ENCODE peak calls at places on chromosomes 12 and 14, in ten cellular contexts. B, K, A, Q, P, O, S, R, E and G are unnamed samples.

GRCh38 chr12:15526033-15526432 is 203.7 kb downstream of the PTPRO start:
- DNase-seq in B (no peak), K (no peak), A (no peak), Q (no peak), P (no peak), O (no peak), S (peak; percentile 17), R (no peak), E (no peak), G (no peak)

GRCh38 chr12:31363826-31364225 is 37.9 kb upstream of the SINHCAF start:
- DNase-seq in B (no peak), K (no peak), A (no peak), Q (no peak), P (no peak), O (no peak), S (no peak), R (no peak), E (no peak), G (no peak)

GRCh38 chr12:31021809-31022492 is 51.7 kb upstream of the DDX11 start:
- DNase-seq in B (no peak), K (no peak), A (no peak), Q (no peak), P (no peak), O (peak; percentile 22), S (no peak), R (no peak), E (no peak), G (no peak)

GRCh38 chr14:92382677-92383076 is 59.7 kb downstream of the SLC24A4 start:
- DNase-seq in B (peak; percentile 36), K (no peak), A (peak; percentile 55), Q (no peak), P (peak; percentile 52), O (no peak), S (peak; percentile 31), R (no peak), E (no peak), G (no peak)

GRCh38 chr12:4031703-4032291 is 158.6 kb upstream of the PARP11 start:
- DNase-seq in B (peak; percentile 68), K (no peak), A (peak; percentile 27), Q (no peak), P (no peak), O (no peak), S (no peak), R (no peak), E (no peak), G (no peak)

GRCh38 chr12:19093218-19093617 is 36.3 kb upstream of the PLEKHA5 start:
- DNase-seq in B (peak; percentile 15), K (no peak), A (no peak), Q (no peak), P (no peak), O (no peak), S (no peak), R (no peak), E (no peak), G (no peak)

GRCh38 chr14:73833530-73834257 is 17.9 kb upstream of the PTGR2 start:
- DNase-seq in B (peak; percentile 58), K (no peak), A (peak; percentile 78), Q (no peak), P (no peak), O (no peak), S (peak; percentile 74), R (no peak), E (no peak), G (no peak)

GRCh38 chr12:93742086-93742934 is 65.1 kb downstream of the CRADD start:
- DNase-seq in B (peak; percentile 83), K (peak; percentile 46), A (peak; percentile 90), Q (peak; percentile 43), P (peak; percentile 83), O (no peak), S (peak; percentile 70), R (peak; percentile 80), E (peak; percentile 82), G (peak; percentile 61)

GRCh38 chr12:41220931-41221330 is 32.8 kb downstream of the PDZRN4 start:
- DNase-seq in B (no peak), K (no peak), A (no peak), Q (no peak), P (no peak), O (no peak), S (no peak), R (no peak), E (no peak), G (no peak)

GRCh38 chr14:44914849-44915248 is 46.9 kb downstream of the KLHL28 start:
- DNase-seq in B (no peak), K (no peak), A (peak; percentile 38), Q (no peak), P (peak; percentile 74), O (no peak), S (peak; percentile 64), R (no peak), E (no peak), G (no peak)

GRCh38 chr12:65602579-65603295 is 221.5 kb upstream of the HMGA2 start:
- DNase-seq in B (peak; percentile 97), K (peak; percentile 7), A (peak; percentile 97), Q (peak; percentile 91), P (peak; percentile 85), O (peak; percentile 86), S (peak; percentile 89), R (peak; percentile 38), E (peak; percentile 79), G (peak; percentile 16)

GRCh38 chr12:105428793-105429192 is 98.3 kb downstream of the C12orf75 start:
- DNase-seq in B (peak; percentile 36), K (no peak), A (no peak), Q (no peak), P (no peak), O (no peak), S (no peak), R (no peak), E (no peak), G (no peak)

GRCh38 chr12:111596985-111597730 is 2.0 kb downstream of the ATXN2 start:
- DNase-seq in B (peak; percentile 80), K (peak; percentile 10), A (peak; percentile 78), Q (no peak), P (peak; percentile 63), O (peak; percentile 78), S (peak; percentile 78), R (peak; percentile 19), E (peak; percentile 71), G (peak; percentile 22)

GRCh38 chr14:33811731-33812130 is 139.1 kb downstream of the EGLN3 start:
- DNase-seq in B (no peak), K (no peak), A (no peak), Q (no peak), P (no peak), O (no peak), S (no peak), R (no peak), E (no peak), G (no peak)

GRCh38 chr12:2172486-2173214 is 119.9 kb downstream of the CACNA1C start:
- DNase-seq in B (no peak), K (no peak), A (no peak), Q (no peak), P (no peak), O (no peak), S (no peak), R (no peak), E (no peak), G (no peak)

GRCh38 chr14:90720336-90720735 is 95.9 kb downstream of the TTC7B start:
- DNase-seq in B (no peak), K (no peak), A (no peak), Q (no peak), P (no peak), O (no peak), S (no peak), R (no peak), E (no peak), G (no peak)

GRCh38 chr14:101183376-101184103 is 280.0 kb upstream of the RTL1 start:
- DNase-seq in B (no peak), K (no peak), A (no peak), Q (no peak), P (no peak), O (peak; percentile 69), S (peak; percentile 87), R (no peak), E (no peak), G (no peak)

GRCh38 chr14:59356298-59356697 is 108.9 kb downstream of the GPR135 start:
- DNase-seq in B (no peak), K (no peak), A (no peak), Q (no peak), P (no peak), O (no peak), S (no peak), R (no peak), E (no peak), G (no peak)

GRCh38 chr14:61628192-61628591 is 67.1 kb upstream of the HIF1A start:
- DNase-seq in B (peak; percentile 17), K (no peak), A (peak; percentile 39), Q (no peak), P (no peak), O (no peak), S (no peak), R (no peak), E (no peak), G (no peak)

GRCh38 chr12:43287991-43288390 is 264.0 kb downstream of the ADAMTS20 start:
- DNase-seq in B (no peak), K (no peak), A (no peak), Q (no peak), P (no peak), O (no peak), S (no peak), R (no peak), E (no peak), G (no peak)

GRCh38 chr12:124921200-124922008 is 7.0 kb upstream of the UBC start:
- DNase-seq in B (peak; percentile 87), K (peak; percentile 55), A (peak; percentile 63), Q (no peak), P (peak; percentile 64), O (no peak), S (peak; percentile 76), R (peak; percentile 86), E (no peak), G (peak; percentile 95)

GRCh38 chr12:48542300-48542928 is 17.0 kb downstream of the OR8S1 start:
- DNase-seq in B (peak; percentile 42), K (peak; percentile 57), A (peak; percentile 47), Q (no peak), P (no peak), O (no peak), S (peak; percentile 75), R (peak; percentile 49), E (no peak), G (peak; percentile 61)

GRCh38 chr12:82800185-82800584 is 113.5 kb downstream of the TMTC2 start:
- DNase-seq in B (no peak), K (no peak), A (no peak), Q (no peak), P (no peak), O (no peak), S (no peak), R (no peak), E (no peak), G (no peak)

GRCh38 chr12:105453306-105453705 is 122.8 kb downstream of the C12orf75 start:
- DNase-seq in B (no peak), K (no peak), A (peak; percentile 42), Q (no peak), P (no peak), O (no peak), S (no peak), R (no peak), E (no peak), G (no peak)

GRCh38 chr12:115918763-115919162 is 358.7 kb downstream of the MED13L start:
- DNase-seq in B (no peak), K (no peak), A (no peak), Q (no peak), P (no peak), O (peak; percentile 17), S (no peak), R (no peak), E (no peak), G (no peak)

GRCh38 chr14:76863724-76864407 is 37.7 kb downstream of the LRRC74A start:
- DNase-seq in B (no peak), K (no peak), A (no peak), Q (no peak), P (peak; percentile 30), O (no peak), S (no peak), R (no peak), E (peak; percentile 74), G (no peak)